ENCODE peak calls at places on chromosomes 11 and 22, in ten cellular contexts. L is GM23338; V is ovary; R is psoas muscle; F is neural progenitor cell; D is tibial artery; P is left lung; N is stimulated activated naive B cell treated with anti-CD40 and anti-IgM and Interleukin-4, amounts not matched to agents 10 μg/mL and 1 μg/mL and 100 μg/mL, for 72 hours; Y is KG1; S is activated CD4-positive, alpha-beta T cell treated with anti-CD3 and anti-CD28 coated beads, Interleukin-2, amount 10 ng/mL, durations not matched to agents 7 days and 5 days. T is an unnamed sample.

GRCh38 chr11:79546366-79546765 is 105.5 kb upstream of the TENM4 start:
- DNase-seq in L (no peak), V (no peak), R (no peak), F (no peak), D (no peak), P (no peak), N (no peak), Y (no peak), S (no peak), T (no peak)

GRCh38 chr11:82818399-82819043 is 81.7 kb downstream of the PRCP start:
- DNase-seq in L (peak), V (no peak), R (no peak), F (no peak), D (no peak), P (no peak), N (no peak), Y (no peak), S (no peak), T (no peak)

GRCh38 chr11:382081-382643 is 11.8 kb upstream of the PKP3 start:
- DNase-seq in L (no peak), V (no peak), R (no peak), F (no peak), D (no peak), P (no peak), N (no peak), Y (peak), S (no peak), T (no peak)

GRCh38 chr11:74634537-74634936 is 42.2 kb downstream of the POLD3 start:
- DNase-seq in L (peak), V (no peak), R (no peak), F (no peak), D (no peak), P (no peak), N (no peak), Y (no peak), S (no peak), T (no peak)

GRCh38 chr11:66313321-66314185 is 3.3 kb downstream of the CD248 start:
- DNase-seq in L (peak), V (no peak), R (peak), F (peak), D (no peak), P (no peak), N (no peak), Y (no peak), S (no peak), T (no peak)

GRCh38 chr11:120210651-120211521 is at the start of gene OAF:
- DNase-seq in L (peak), V (peak), R (peak), F (peak), D (no peak), P (peak), N (peak), Y (peak), S (peak), T (peak)

GRCh38 chr11:101508370-101508769 is 75.4 kb downstream of the TRPC6 start:
- DNase-seq in L (no peak), V (no peak), R (no peak), F (no peak), D (no peak), P (no peak), N (no peak), Y (no peak), S (no peak), T (no peak)

GRCh38 chr22:17234144-17234623 is 14.9 kb upstream of the ADA2 start:
- DNase-seq in L (peak), V (no peak), R (no peak), F (peak), D (no peak), P (no peak), N (no peak), Y (no peak), S (no peak), T (no peak)

GRCh38 chr11:36126703-36127102 is 162.5 kb downstream of the COMMD9 start:
- DNase-seq in L (no peak), V (no peak), R (no peak), F (no peak), D (no peak), P (no peak), N (no peak), Y (no peak), S (no peak), T (no peak)

GRCh38 chr11:14502039-14502438 is 2.4 kb upstream of the COPB1 start:
- DNase-seq in L (no peak), V (no peak), R (no peak), F (no peak), D (no peak), P (no peak), N (no peak), Y (no peak), S (no peak), T (no peak)

GRCh38 chr22:28333106-28333505 is 346.5 kb downstream of the TTC28 start:
- DNase-seq in L (no peak), V (no peak), R (no peak), F (no peak), D (no peak), P (no peak), N (no peak), Y (no peak), S (no peak), T (no peak)

GRCh38 chr11:3203221-3204043 is 15.2 kb downstream of the MRGPRG start:
- DNase-seq in L (peak), V (no peak), R (no peak), F (peak), D (peak), P (peak), N (no peak), Y (no peak), S (no peak), T (no peak)

GRCh38 chr11:67265633-67266423 is 445 bp upstream of the GRK2 start:
- DNase-seq in L (peak), V (peak), R (peak), F (peak), D (peak), P (peak), N (peak), Y (peak), S (peak), T (peak)

GRCh38 chr11:61375709-61376108 is 13.5 kb downstream of the TMEM138 start:
- DNase-seq in L (no peak), V (no peak), R (no peak), F (no peak), D (no peak), P (no peak), N (no peak), Y (no peak), S (no peak), T (no peak)

GRCh38 chr11:8317164-8317563 is 53.5 kb upstream of the LMO1 start:
- DNase-seq in L (no peak), V (no peak), R (no peak), F (no peak), D (no peak), P (peak), N (no peak), Y (no peak), S (no peak), T (no peak)

GRCh38 chr11:13098067-13098466 is 89.0 kb downstream of the RASSF10 start:
- DNase-seq in L (no peak), V (no peak), R (no peak), F (peak), D (no peak), P (peak), N (no peak), Y (no peak), S (no peak), T (no peak)

GRCh38 chr11:7612661-7613393 is 60.5 kb downstream of the CYB5R2 start:
- DNase-seq in L (no peak), V (no peak), R (no peak), F (peak), D (no peak), P (no peak), N (no peak), Y (no peak), S (no peak), T (peak)

GRCh38 chr11:134509381-134510068 is 97.5 kb upstream of the B3GAT1 start:
- DNase-seq in L (no peak), V (no peak), R (no peak), F (no peak), D (peak), P (peak), N (no peak), Y (no peak), S (no peak), T (peak)

GRCh38 chr11:33635161-33635560 is 65.5 kb downstream of the C11orf91 start:
- DNase-seq in L (no peak), V (no peak), R (peak), F (no peak), D (no peak), P (no peak), N (no peak), Y (no peak), S (no peak), T (no peak)

GRCh38 chr22:49756656-49757055 is 71.0 kb downstream of the BRD1 start:
- DNase-seq in L (no peak), V (no peak), R (no peak), F (no peak), D (peak), P (peak), N (no peak), Y (no peak), S (no peak), T (peak)

GRCh38 chr11:33262016-33262638 is 4.9 kb downstream of the HIPK3 start:
- DNase-seq in L (no peak), V (no peak), R (no peak), F (no peak), D (no peak), P (no peak), N (no peak), Y (no peak), S (no peak), T (no peak)

GRCh38 chr11:44466531-44467179 is 98.8 kb upstream of the CD82 start:
- DNase-seq in L (no peak), V (no peak), R (no peak), F (no peak), D (no peak), P (no peak), N (no peak), Y (no peak), S (no peak), T (no peak)

GRCh38 chr11:69460540-69461257 is 20.8 kb upstream of the LINC01488 start:
- DNase-seq in L (no peak), V (no peak), R (no peak), F (no peak), D (no peak), P (no peak), N (no peak), Y (no peak), S (no peak), T (no peak)

GRCh38 chr22:36026741-36027140 is 1.9 kb downstream of the RBFOX2 start:
- DNase-seq in L (peak), V (no peak), R (no peak), F (no peak), D (no peak), P (no peak), N (no peak), Y (no peak), S (no peak), T (no peak)

GRCh38 chr11:43987384-43988039 is 45.1 kb downstream of the C11orf96 start:
- DNase-seq in L (no peak), V (peak), R (peak), F (no peak), D (peak), P (peak), N (no peak), Y (no peak), S (no peak), T (peak)

GRCh38 chr11:97751952-97752351 is 1268.8 kb upstream of the CNTN5 start:
- DNase-seq in L (no peak), V (no peak), R (no peak), F (no peak), D (no peak), P (no peak), N (no peak), Y (no peak), S (no peak), T (no peak)

GRCh38 chr22:20267441-20268288 is 453 bp downstream of the RTN4R start:
- DNase-seq in L (peak), V (peak), R (no peak), F (peak), D (no peak), P (no peak), N (no peak), Y (no peak), S (peak), T (peak)

GRCh38 chr11:789951-790350 is at the start of gene CEND1:
- DNase-seq in L (peak), V (no peak), R (peak), F (peak), D (no peak), P (no peak), N (no peak), Y (no peak), S (peak), T (no peak)

GRCh38 chr11:32487270-32487669 is 51.9 kb upstream of the WT1 start:
- DNase-seq in L (peak), V (no peak), R (no peak), F (peak), D (no peak), P (no peak), N (no peak), Y (no peak), S (no peak), T (no peak)

T was measured in stomach.